ENCODE peak calls at places on chromosomes 4 and X, in six cellular contexts. E is KBM-7; N is NCI-H345; Y is activated CD4-positive, alpha-beta T cell treated with anti-CD3 and anti-CD28 coated beads, Interleukin-2, amount 50 U/mL, for 24 hours; R is tibial nerve; L is non-pigmented ciliary epithelial cell. T is an unnamed sample.

GRCh38 chrX:129726307-129727111 is 12.3 kb upstream of the XPNPEP2 start:
- DNase-seq in L (peak), E (peak), N (peak), Y (no peak), R (peak), T (no peak)

GRCh38 chrX:110006826-110007375 is 4.0 kb downstream of the TMEM164 start:
- DNase-seq in N (no peak), E (no peak), L (no peak), R (no peak), Y (no peak), T (no peak)

GRCh38 chr4:80529021-80529420 is 193.5 kb downstream of the CFAP299 start:
- DNase-seq in Y (no peak), N (no peak), L (no peak), E (no peak), R (no peak), T (no peak)

GRCh38 chrX:118164138-118164537 is 47.5 kb upstream of the KLHL13 start:
- DNase-seq in L (no peak), R (no peak), N (no peak), E (no peak), Y (no peak), T (no peak)

GRCh38 chr4:41268024-41268423 is 11.3 kb downstream of the UCHL1 start:
- DNase-seq in N (peak), R (no peak), L (no peak), E (no peak), Y (no peak), T (no peak)

GRCh38 chr4:188414441-188414840 is 275.2 kb downstream of the TRIML1 start:
- DNase-seq in N (no peak), E (no peak), R (no peak), Y (no peak), L (no peak), T (no peak)

GRCh38 chrX:119693032-119693995 is at the start of gene SEPTIN6:
- DNase-seq in Y (peak), N (peak), R (peak), E (peak), L (no peak), T (peak)

GRCh38 chr4:36348403-36348938 is 67.1 kb downstream of the DTHD1 start:
- DNase-seq in Y (peak), L (no peak), E (peak), N (no peak), R (no peak), T (no peak)

GRCh38 chr4:66017671-66018070 is 347.4 kb upstream of the EPHA5 start:
- DNase-seq in N (no peak), R (no peak), L (no peak), Y (no peak), E (no peak), T (no peak)

GRCh38 chr4:1337376-1337831 is 9.6 kb upstream of the UVSSA start:
- DNase-seq in Y (peak), E (no peak), N (no peak), L (no peak), R (no peak), T (no peak)

GRCh38 chr4:4569036-4569435 is 27.2 kb upstream of the STX18 start:
- DNase-seq in N (no peak), L (no peak), E (no peak), R (no peak), Y (no peak), T (no peak)

GRCh38 chrX:68835104-68835442 is 6.3 kb downstream of the EFNB1 start:
- DNase-seq in L (no peak), N (no peak), R (no peak), Y (no peak), E (no peak), T (no peak)

GRCh38 chrX:149996515-149996914 is 58.2 kb upstream of the EOLA2 start:
- DNase-seq in L (no peak), Y (no peak), R (no peak), E (no peak), N (no peak), T (no peak)

GRCh38 chr4:184104419-184105101 is 113.1 kb downstream of the ENPP6 start:
- DNase-seq in R (no peak), L (no peak), Y (no peak), E (no peak), N (no peak), T (no peak)

GRCh38 chrX:13380230-13380629 is 60.4 kb upstream of the ATXN3L start:
- DNase-seq in L (no peak), R (no peak), E (no peak), N (no peak), Y (no peak), T (no peak)

GRCh38 chr4:153222162-153222789 is 18.0 kb downstream of the TRIM2 start:
- DNase-seq in E (no peak), N (no peak), Y (no peak), L (no peak), R (peak), T (no peak)

GRCh38 chr4:37909690-37910486 is 19.0 kb downstream of the TBC1D1 start:
- DNase-seq in Y (no peak), N (no peak), R (no peak), L (no peak), E (no peak), T (no peak)

GRCh38 chrX:75229774-75230173 is 44.1 kb upstream of the UPRT start:
- DNase-seq in L (no peak), R (no peak), N (peak), E (peak), Y (no peak), T (no peak)

GRCh38 chr4:105182211-105182610 is 35.5 kb downstream of the TET2 start:
- DNase-seq in E (no peak), L (no peak), N (no peak), R (no peak), Y (no peak), T (no peak)

GRCh38 chr4:156968479-156968984 is 3.1 kb downstream of the PDGFC start:
- DNase-seq in N (peak), Y (no peak), E (peak), R (peak), L (peak), T (peak)

GRCh38 chr4:101528526-101528925 is 181.2 kb upstream of the PPP3CA start:
- DNase-seq in L (no peak), E (no peak), Y (no peak), R (no peak), N (no peak), T (no peak)

GRCh38 chr4:94668724-94669123 is 89.0 kb upstream of the BMPR1B start:
- DNase-seq in N (no peak), R (no peak), Y (no peak), L (no peak), E (no peak), T (no peak)

GRCh38 chrX:42869659-42870476 is 91.9 kb upstream of the PPP1R2C start:
- DNase-seq in Y (no peak), E (no peak), N (no peak), R (no peak), L (no peak), T (no peak)

GRCh38 chrX:40508560-40508959 is 72.2 kb upstream of the ATP6AP2 start:
- DNase-seq in L (no peak), E (no peak), R (no peak), N (no peak), Y (no peak), T (no peak)

GRCh38 chr4:41751325-41752061 is 3.0 kb upstream of the PHOX2B start:
- DNase-seq in R (no peak), E (no peak), N (no peak), Y (no peak), L (no peak), T (no peak)

GRCh38 chr4:2424581-2424980 is 5.8 kb downstream of the CFAP99 start:
- DNase-seq in L (no peak), Y (no peak), N (no peak), R (no peak), E (no peak), T (no peak)

GRCh38 chr4:40555176-40555900 is 74.3 kb downstream of the RBM47 start:
- DNase-seq in Y (no peak), E (no peak), L (no peak), N (no peak), R (no peak), T (no peak)

GRCh38 chr4:157918036-157918832 is 254.6 kb downstream of the GASK1B start:
- DNase-seq in L (no peak), Y (no peak), E (no peak), N (no peak), R (no peak), T (no peak)

GRCh38 chr4:123096038-123096437 is 173.6 kb upstream of the NUDT6 start:
- DNase-seq in N (no peak), R (no peak), L (no peak), E (peak), Y (no peak), T (no peak)

GRCh38 chr4:145316961-145317360 is 136.6 kb upstream of the OTUD4 start:
- DNase-seq in R (no peak), L (no peak), E (no peak), Y (no peak), N (no peak), T (no peak)

GRCh38 chr4:6437682-6438264 is 34.6 kb downstream of the PPP2R2C start:
- DNase-seq in N (no peak), L (no peak), Y (no peak), E (no peak), R (no peak), T (no peak)

GRCh38 chr4:114698256-114698655 is 99.6 kb downstream of the UGT8 start:
- DNase-seq in E (no peak), L (no peak), R (no peak), N (no peak), Y (no peak), T (no peak)

GRCh38 chr4:184851200-184851541 is 25.4 kb upstream of the ACSL1 start:
- DNase-seq in E (no peak), Y (no peak), N (no peak), L (no peak), R (no peak), T (no peak)

GRCh38 chr4:108533245-108533844 is 87.0 kb upstream of the RPL34 start:
- DNase-seq in Y (no peak), R (no peak), N (no peak), L (no peak), E (peak), T (no peak)

T was measured in DMS 273 treated with DMSO at 0.1 percent for 48 hours.